ENCODE peak calls at places on chromosomes 5 and 9, in six cellular contexts. T is cardiac fibroblast; P is GM10248; E is SW480; J is naive thymus-derived CD8-positive, alpha-beta T cell; A is A549. W is an unnamed sample.

GRCh38 chr5:5581080-5581479 is 158.6 kb downstream of the ICE1 start:
- DNase-seq in T (no peak), P (no peak), E (no peak), J (no peak), A (no peak), W (no peak)

GRCh38 chr9:114159562-114160145 is 4.3 kb downstream of the COL27A1 start:
- DNase-seq in T (no peak), P (no peak), E (no peak), J (no peak), A (no peak), W (peak; percentile 22)

GRCh38 chr9:25003686-25004085 is 458.0 kb upstream of the IZUMO3 start:
- DNase-seq in T (no peak), P (no peak), E (no peak), J (no peak), A (no peak), W (no peak)

GRCh38 chr5:172715931-172716682 is 54.9 kb downstream of the DUSP1 start:
- DNase-seq in T (no peak), P (no peak), E (no peak), J (no peak), A (peak; percentile 46), W (no peak)

GRCh38 chr9:125969462-125969861 is 222.3 kb downstream of the PBX3 start:
- DNase-seq in T (no peak), P (no peak), E (no peak), J (no peak), A (no peak), W (no peak)

GRCh38 chr9:134553061-134553891 is 88.3 kb upstream of the COL5A1 start:
- DNase-seq in T (no peak), P (no peak), E (no peak), J (no peak), A (no peak), W (no peak)

GRCh38 chr5:39648539-39649200 is 223.9 kb upstream of the DAB2 start:
- DNase-seq in T (no peak), P (no peak), E (peak; percentile 54), J (no peak), A (peak; percentile 46), W (no peak)

GRCh38 chr5:34682926-34683623 is 26.9 kb downstream of the RAI14 start:
- DNase-seq in T (peak; percentile 51), P (no peak), E (no peak), J (no peak), A (peak; percentile 22), W (no peak)

GRCh38 chr5:139408191-139408590 is 4.3 kb upstream of the SPATA24 start:
- DNase-seq in T (no peak), P (no peak), E (no peak), J (no peak), A (no peak), W (no peak)

GRCh38 chr9:286091-286740 is 71.6 kb downstream of the DOCK8 start:
- DNase-seq in T (no peak), P (no peak), E (no peak), J (no peak), A (no peak), W (no peak)

GRCh38 chr5:54384356-54384933 is 71.1 kb upstream of the HSPB3 start:
- DNase-seq in T (no peak), P (no peak), E (no peak), J (no peak), A (no peak), W (no peak)

GRCh38 chr5:12332480-12332879 is 428.2 kb upstream of the CTNND2 start:
- DNase-seq in T (no peak), P (no peak), E (no peak), J (no peak), A (no peak), W (no peak)

GRCh38 chr5:176614805-176615478 is 5.0 kb upstream of the GPRIN1 start:
- DNase-seq in T (peak; percentile 66), P (no peak), E (no peak), J (no peak), A (peak; percentile 58), W (no peak)

GRCh38 chr9:16561121-16561520 is 309.3 kb downstream of the BNC2 start:
- DNase-seq in T (peak; percentile 20), P (no peak), E (no peak), J (no peak), A (no peak), W (no peak)

GRCh38 chr9:108544866-108545265 is 310.9 kb downstream of the ACTL7B start:
- DNase-seq in T (peak; percentile 54), P (no peak), E (no peak), J (no peak), A (no peak), W (no peak)

GRCh38 chr9:127637322-127637847 is 25.3 kb downstream of the STXBP1 start:
- DNase-seq in T (peak; percentile 90), P (no peak), E (peak; percentile 39), J (no peak), A (no peak), W (no peak)

GRCh38 chr9:114100536-114100935 is 1.4 kb upstream of the KIF12 start:
- DNase-seq in T (no peak), P (no peak), E (no peak), J (no peak), A (no peak), W (no peak)

GRCh38 chr5:163473613-163474243 is 13.3 kb downstream of the HMMR start:
- DNase-seq in T (peak; percentile 31), P (peak; percentile 21), E (peak; percentile 39), J (peak; percentile 21), A (peak; percentile 18), W (no peak)

GRCh38 chr9:136700959-136701664 is 11.3 kb upstream of the DIPK1B start:
- DNase-seq in T (no peak), P (peak; percentile 81), E (no peak), J (peak; percentile 65), A (no peak), W (no peak)

GRCh38 chr5:141771562-141771961 is 89.5 kb upstream of the ARAP3 start:
- DNase-seq in T (no peak), P (no peak), E (no peak), J (no peak), A (no peak), W (no peak)

GRCh38 chr5:90096415-90097081 is 313.0 kb downstream of the CETN3 start:
- DNase-seq in T (peak; percentile 81), P (no peak), E (peak; percentile 20), J (no peak), A (peak; percentile 5), W (peak; percentile 64)

GRCh38 chr9:91207481-91207888 is 154.2 kb downstream of the AUH start:
- DNase-seq in T (peak; percentile 55), P (no peak), E (no peak), J (no peak), A (no peak), W (no peak)

GRCh38 chr9:108746864-108747263 is 108.9 kb downstream of the ACTL7B start:
- DNase-seq in T (peak; percentile 42), P (no peak), E (no peak), J (no peak), A (no peak), W (no peak)

GRCh38 chr5:148849461-148849860 is 23.1 kb downstream of the ADRB2 start:
- DNase-seq in T (no peak), P (no peak), E (no peak), J (peak; percentile 50), A (no peak), W (no peak)

GRCh38 chr9:124040186-124040920 is 28.8 kb downstream of the LHX2 start:
- DNase-seq in T (peak; percentile 30), P (no peak), E (peak; percentile 26), J (no peak), A (no peak), W (no peak)

GRCh38 chr5:151319334-151319733 is 15.8 kb upstream of the SLC36A3 start:
- DNase-seq in T (peak; percentile 52), P (peak; percentile 29), E (peak; percentile 21), J (no peak), A (no peak), W (peak; percentile 41)

GRCh38 chr5:72598461-72599433 is 91.5 kb upstream of the ZNF366 start:
- DNase-seq in T (peak; percentile 90), P (no peak), E (no peak), J (no peak), A (no peak), W (no peak)

GRCh38 chr9:130897105-130897751 is 616 bp upstream of the QRFP start:
- DNase-seq in T (no peak), P (no peak), E (no peak), J (no peak), A (no peak), W (peak; percentile 53)

GRCh38 chr5:147176422-147176821 is 58.4 kb upstream of the STK32A start:
- DNase-seq in T (peak; percentile 28), P (no peak), E (no peak), J (no peak), A (no peak), W (no peak)

GRCh38 chr5:156121834-156122386 is 205.1 kb upstream of the SGCD start:
- DNase-seq in T (no peak), P (no peak), E (no peak), J (no peak), A (no peak), W (no peak)

GRCh38 chr5:77993141-77993540 is 217.0 kb upstream of the TBCA start:
- DNase-seq in T (no peak), P (no peak), E (no peak), J (no peak), A (no peak), W (no peak)

GRCh38 chr5:171424726-171425125 is 5.3 kb downstream of the FGF18 start:
- DNase-seq in T (no peak), P (no peak), E (peak; percentile 69), J (no peak), A (no peak), W (no peak)

GRCh38 chr5:143148461-143149170 is 254.9 kb downstream of the NR3C1 start:
- DNase-seq in T (peak; percentile 68), P (no peak), E (no peak), J (no peak), A (no peak), W (no peak)

W was measured in right cardiac atrium.